ENCODE peak calls at places on chromosome 2, in seven cellular contexts. T is body of pancreas; H is IMR-90; K is T-cell; V is activated CD4-positive, alpha-beta T cell treated with anti-CD3 and anti-CD28 coated beads for 48 hours; X is NCI-H1105; Z is effector memory CD4-positive, alpha-beta T cell. W is an unnamed sample.

GRCh38 chr2:104448661-104449410 is 405.1 kb upstream of the POU3F3 start:
- DNase-seq in T (no peak), V (no peak), Z (no peak), X (no peak), K (no peak), H (no peak), W (no peak)

GRCh38 chr2:134133622-134134312 is 120.1 kb upstream of the MGAT5 start:
- DNase-seq in V (no peak), T (no peak), X (no peak), Z (no peak), H (no peak), K (no peak), W (no peak)

GRCh38 chr2:216626168-216626874 is 6.9 kb upstream of the IGFBP2 start:
- DNase-seq in Z (no peak), K (no peak), X (no peak), V (no peak), T (no peak), H (no peak), W (no peak)

GRCh38 chr2:121071058-121071504 is 213.9 kb downstream of the TFCP2L1 start:
- DNase-seq in X (peak), V (peak), Z (no peak), T (peak), K (no peak), H (peak), W (peak)

GRCh38 chr2:50116611-50117010 is 915.3 kb downstream of the NRXN1 start:
- DNase-seq in K (no peak), Z (no peak), H (no peak), T (no peak), X (no peak), V (no peak), W (no peak)

GRCh38 chr2:72958542-72959385 is 41.4 kb downstream of the EMX1 start:
- DNase-seq in V (no peak), H (no peak), Z (no peak), K (no peak), T (no peak), X (no peak), W (no peak)

GRCh38 chr2:88537640-88538039 is 85.1 kb upstream of the FOXI3 start:
- DNase-seq in V (no peak), K (no peak), T (no peak), H (no peak), Z (no peak), X (no peak), W (no peak)

GRCh38 chr2:103667335-103667884 is 905.6 kb downstream of the TMEM182 start:
- DNase-seq in H (no peak), T (no peak), Z (no peak), V (no peak), X (no peak), K (no peak), W (peak)

GRCh38 chr2:148643421-148643820 is 1.1 kb upstream of the EPC2 start:
- DNase-seq in X (no peak), T (no peak), V (no peak), K (no peak), H (no peak), Z (no peak), W (no peak)

GRCh38 chr2:144607899-144608477 is 88.1 kb upstream of the ZEB2 start:
- DNase-seq in Z (no peak), T (no peak), H (peak), V (no peak), K (no peak), X (no peak), W (peak)

GRCh38 chr2:191565647-191566198 is 112.2 kb upstream of the NABP1 start:
- DNase-seq in K (no peak), H (no peak), T (no peak), Z (no peak), X (no peak), V (no peak), W (peak)

GRCh38 chr2:204260162-204260877 is 285.0 kb upstream of the PARD3B start:
- DNase-seq in H (peak), Z (no peak), T (peak), X (peak), V (peak), K (peak), W (peak)

GRCh38 chr2:11203480-11203879 is 48.2 kb downstream of the SLC66A3 start:
- DNase-seq in K (no peak), V (no peak), H (peak), Z (no peak), X (no peak), T (no peak), W (peak)

GRCh38 chr2:64874593-64874992 is 114.6 kb upstream of the SLC1A4 start:
- DNase-seq in X (no peak), K (no peak), Z (no peak), T (no peak), V (no peak), H (no peak), W (no peak)

GRCh38 chr2:1887915-1888314 is 143.6 kb upstream of the PXDN start:
- DNase-seq in K (no peak), X (no peak), H (peak), V (no peak), T (no peak), Z (no peak), W (peak)

GRCh38 chr2:160432633-160433032 is 61.0 kb downstream of the RBMS1 start:
- DNase-seq in T (no peak), V (no peak), X (no peak), K (no peak), H (peak), Z (no peak), W (no peak)

GRCh38 chr2:176112375-176113302 is 3.9 kb upstream of the HOXD10 start:
- DNase-seq in H (no peak), Z (no peak), T (no peak), K (no peak), V (no peak), X (no peak), W (no peak)

GRCh38 chr2:170361359-170361936 is 183.5 kb downstream of the MYO3B start:
- DNase-seq in T (peak), H (peak), K (peak), X (peak), V (peak), Z (no peak), W (peak)

W was measured in choroid plexus epithelial cell.